ENCODE peak calls at places on chromosomes 3 and 15, in five cellular contexts. K is A549, V is NB4, R is GM12878, G is K562. A is an unnamed sample.

GRCh38 chr3:124640907-124641306 is 89.3 kb upstream of the UMPS start:
- DNase-seq in K (no peak), V (no peak), R (no peak), G (peak), A (no peak)

GRCh38 chr3:67018789-67019525 is 20.9 kb downstream of the KBTBD8 start:
- DNase-seq in K (no peak), V (no peak), R (no peak), G (no peak), A (no peak)

GRCh38 chr3:194661946-194662345 is 10.0 kb downstream of the LSG1 start:
- DNase-seq in K (no peak), V (no peak), R (no peak), G (no peak), A (no peak)

GRCh38 chr3:120597445-120598049 is 1.4 kb downstream of the NDUFB4 start:
- DNase-seq in K (no peak), V (no peak), R (peak), G (no peak), A (no peak)

GRCh38 chr3:48446425-48447193 is at the start of gene ATRIP:
- DNase-seq in K (peak), V (peak), R (no peak), G (peak), A (peak)

GRCh38 chr3:141530133-141530768 is 43.4 kb downstream of the RASA2 start:
- DNase-seq in K (no peak), V (peak), R (no peak), G (no peak), A (peak)

GRCh38 chr3:196072313-196072712 is 9.6 kb downstream of the TFRC start:
- DNase-seq in K (no peak), V (no peak), R (peak), G (no peak), A (no peak)

GRCh38 chr3:31981206-31982181 is at the start of the genes OSBPL10 and ZNF860:
- DNase-seq in K (peak), V (peak), R (no peak), G (peak), A (peak)

GRCh38 chr3:51955893-51956770 is 951 bp downstream of the GPR62 start:
- DNase-seq in K (no peak), V (peak), R (no peak), G (no peak), A (peak)

GRCh38 chr3:29758108-29759020 is 477.5 kb downstream of the RBMS3 start:
- DNase-seq in K (no peak), V (peak), R (no peak), G (no peak), A (peak)

GRCh38 chr15:63603516-63603915 is 6.3 kb downstream of the FBXL22 start:
- DNase-seq in K (no peak), V (no peak), R (no peak), G (no peak), A (no peak)

GRCh38 chr15:95538693-95539092 is 791.8 kb upstream of the NR2F2 start:
- DNase-seq in K (no peak), V (no peak), R (no peak), G (no peak), A (no peak)

GRCh38 chr3:52507359-52507758 is 12.2 kb downstream of the STAB1 start:
- DNase-seq in K (peak), V (no peak), R (no peak), G (no peak), A (no peak)

GRCh38 chr15:91224750-91225380 is 124.8 kb downstream of the SV2B start:
- DNase-seq in K (peak), V (peak), R (peak), G (peak), A (peak)
- TF ChIP-seq MYC in K (no peak), V (no peak), R (no peak), G (no peak), A (no peak)

DNA sequence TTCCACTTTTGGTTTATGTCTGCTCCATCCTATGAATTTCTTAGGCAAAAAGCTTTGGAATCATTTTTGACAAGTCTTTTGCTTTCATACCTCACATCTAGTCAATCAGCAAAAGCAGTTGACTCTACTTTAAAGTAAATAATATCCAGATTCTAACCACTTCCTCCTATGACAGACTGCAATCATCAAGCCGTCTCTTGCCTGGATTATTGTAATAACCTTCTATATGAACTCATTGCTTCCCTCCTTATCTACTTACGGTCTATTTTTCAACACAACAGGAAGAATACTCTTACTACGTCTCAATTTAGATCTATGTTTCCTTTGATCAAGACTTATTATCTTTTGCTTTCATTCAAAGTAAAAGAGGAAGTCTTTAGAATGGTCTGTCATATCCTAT is 20.7 kb downstream of the CLDN1 start:
- DNase-seq in K (no peak), V (peak), R (no peak), G (no peak), A (peak)
- TF ChIP-seq MYC in K (no peak), V (no peak), R (no peak), G (no peak), A (no peak)

DNA sequence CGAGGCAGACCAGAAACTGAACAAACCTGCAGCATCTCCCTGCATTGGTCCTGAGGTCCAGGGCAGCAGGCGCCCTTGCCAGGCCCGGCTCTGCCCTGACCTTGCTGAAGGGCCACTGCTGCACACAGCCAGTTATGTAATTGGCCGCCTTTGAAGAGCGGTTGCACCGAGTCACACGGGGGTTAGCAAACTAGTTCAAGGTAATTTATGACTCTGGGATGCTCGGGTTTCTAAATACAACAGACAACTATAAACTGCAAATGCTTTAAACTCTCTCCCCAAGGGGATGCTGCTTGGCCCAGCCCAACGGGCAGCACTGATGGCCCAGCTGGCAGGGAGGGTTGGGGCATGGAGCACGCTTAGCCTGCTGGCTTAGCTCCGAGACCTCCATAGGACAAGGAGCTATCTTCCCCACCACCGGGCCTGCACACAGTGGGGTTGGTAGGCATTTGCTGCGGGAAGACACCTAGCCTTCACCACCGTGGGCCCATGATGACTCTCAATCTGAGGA is 60.3 kb upstream of the IQSEC1 start:
- DNase-seq in K (no peak), V (no peak), R (no peak), G (no peak), A (no peak)
- TF ChIP-seq MYC in K (no peak), V (no peak), R (no peak), G (no peak), A (no peak)

DNA sequence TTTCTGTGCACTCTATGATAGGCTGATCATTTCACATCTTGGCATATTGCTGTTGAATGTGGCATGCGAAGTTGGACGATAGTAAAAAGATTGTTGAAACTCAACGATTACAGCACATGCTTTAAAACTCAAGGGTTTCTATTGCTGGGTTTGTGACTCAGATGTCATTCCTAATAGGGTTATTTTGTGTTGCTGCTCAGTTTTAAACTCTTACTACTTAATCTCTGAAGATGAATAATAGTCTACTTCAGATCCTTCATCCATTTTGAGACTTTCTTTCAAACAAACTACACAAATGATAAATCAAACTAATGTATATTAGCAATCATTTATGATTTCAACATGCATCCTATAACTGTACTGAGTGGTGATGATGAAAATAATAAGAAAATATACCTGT is 71.3 kb upstream of the MBNL1 start:
- DNase-seq in K (no peak), V (peak), R (no peak), G (no peak), A (no peak)
- TF ChIP-seq MYC in K (no peak), V (peak), R (no peak), G (no peak), A (no peak)

DNA sequence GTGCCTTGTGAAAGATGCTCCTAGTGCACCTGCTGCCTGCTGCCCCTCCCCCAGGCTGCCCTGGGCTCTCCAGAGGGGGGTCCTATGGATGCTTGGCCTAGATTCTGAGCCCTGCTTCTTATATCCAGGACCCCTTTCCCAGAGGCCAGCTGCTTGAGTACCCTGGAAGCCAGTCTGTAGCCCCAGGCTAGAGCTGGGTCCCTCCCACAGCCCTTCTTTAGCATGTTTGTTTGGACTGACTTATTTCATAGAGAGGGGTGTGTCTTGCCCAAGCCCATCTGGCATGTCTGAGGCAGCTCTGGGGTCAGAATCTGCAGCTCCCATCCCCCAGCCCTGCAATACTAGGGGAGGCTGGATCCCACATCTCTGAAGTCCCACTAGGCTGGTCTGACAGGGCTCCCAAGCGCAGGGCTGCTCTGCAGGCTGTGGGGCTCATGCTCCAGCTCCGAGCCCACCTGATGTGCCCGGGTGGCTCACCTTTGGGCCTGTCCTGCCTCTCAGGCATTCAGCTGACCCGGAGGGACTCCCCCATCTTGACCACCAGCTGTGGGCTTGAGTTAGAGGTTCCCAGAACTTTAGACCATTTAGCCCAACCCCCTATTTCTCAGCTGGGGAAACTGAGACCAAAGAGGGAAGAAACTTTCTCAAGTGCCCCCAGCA is 3.1 kb downstream of the CHRNB4 start:
- DNase-seq in K (no peak), V (no peak), R (no peak), G (no peak), A (no peak)
- TF ChIP-seq MYC in K (no peak), V (no peak), R (no peak), G (no peak), A (no peak)